ENCODE peak calls at places on chromosomes 6 and 20, in ten cellular contexts. Y is CD8-positive, alpha-beta T cell; X is spleen; C is PC-3; Q is stomach; Z is transverse colon; F is brain microvascular endothelial cell; K is uterus; B is left ventricle myocardium inferior; D is RWPE1. A is an unnamed sample.

GRCh38 chr20:57425150-57426013 is 34.2 kb downstream of the RBM38 start:
- DNase-seq in F (no peak), Y (no peak), X (peak), Z (no peak), Q (no peak), K (no peak), B (no peak), C (no peak), D (no peak), A (no peak)

GRCh38 chr6:107663308-107663707 is 160.8 kb downstream of the SCML4 start:
- DNase-seq in F (no peak), C (no peak), K (no peak), Y (no peak), D (no peak), Q (no peak), X (no peak), Z (no peak), B (no peak), A (no peak)

GRCh38 chr6:5123296-5124135 is 38.4 kb downstream of the PPP1R3G start:
- DNase-seq in Z (no peak), C (no peak), B (no peak), F (no peak), Q (no peak), X (no peak), D (no peak), K (no peak), Y (no peak), A (no peak)

GRCh38 chr20:53623454-53624206 is 30.0 kb upstream of the ZNF217 start:
- DNase-seq in F (peak), B (peak), Y (peak), Z (peak), X (peak), K (peak), D (peak), C (peak), Q (peak), A (no peak)

GRCh38 chr6:148751233-148751632 is 4.4 kb downstream of the UST start:
- DNase-seq in K (no peak), D (no peak), B (no peak), F (no peak), Z (no peak), C (no peak), Q (no peak), X (no peak), Y (no peak), A (no peak)

GRCh38 chr6:21987501-21987957 is 309.3 kb downstream of the PRL start:
- DNase-seq in B (peak), D (peak), Y (no peak), F (peak), X (no peak), K (peak), C (peak), Q (peak), Z (peak), A (peak)

GRCh38 chr20:20737158-20737557 is 24.7 kb upstream of the RALGAPA2 start:
- DNase-seq in X (no peak), D (no peak), F (no peak), Y (no peak), Z (no peak), K (no peak), Q (no peak), B (no peak), C (no peak), A (no peak)

GRCh38 chr6:32973934-32974333 is 5.5 kb downstream of the BRD2 start:
- DNase-seq in X (no peak), Q (no peak), F (peak), B (no peak), Y (peak), K (no peak), Z (no peak), D (no peak), C (peak), A (no peak)

GRCh38 chr6:81750660-81751387 is 1.7 kb downstream of the TENT5A start:
- DNase-seq in Y (no peak), X (no peak), K (no peak), D (peak), Q (no peak), B (no peak), C (peak), Z (no peak), F (no peak), A (no peak)

GRCh38 chr20:40160151-40160550 is 528.9 kb downstream of the MAFB start:
- DNase-seq in F (peak), B (peak), K (peak), C (peak), Y (no peak), X (no peak), Z (peak), D (peak), Q (peak), A (no peak)

GRCh38 chr20:13098720-13099355 is 90.1 kb downstream of the SPTLC3 start:
- DNase-seq in C (no peak), D (no peak), Z (no peak), B (no peak), K (no peak), Q (no peak), F (no peak), X (no peak), Y (no peak), A (no peak)

GRCh38 chr6:85675030-85675819 is 32.5 kb upstream of the SYNCRIP start:
- DNase-seq in X (no peak), Z (peak), F (peak), B (no peak), Q (no peak), D (peak), Y (no peak), C (peak), K (no peak), A (no peak)

GRCh38 chr6:159254186-159254585 is 85.0 kb downstream of the FNDC1 start:
- DNase-seq in D (no peak), Y (no peak), X (no peak), B (no peak), C (no peak), K (no peak), F (no peak), Q (no peak), Z (no peak), A (no peak)

GRCh38 chr20:41468994-41469600 is 102.5 kb upstream of the EMILIN3 start:
- DNase-seq in B (no peak), D (no peak), K (no peak), C (no peak), Q (no peak), Y (no peak), X (no peak), Z (no peak), F (no peak), A (no peak)

GRCh38 chr20:58772786-58773185 is 77.9 kb downstream of the GNAS-AS1 start:
- DNase-seq in K (no peak), F (no peak), Q (no peak), B (no peak), X (peak), C (no peak), Y (no peak), Z (no peak), D (no peak), A (no peak)

GRCh38 chr6:168916576-168917207 is 337.0 kb downstream of the THBS2 start:
- DNase-seq in C (no peak), Y (no peak), F (no peak), X (no peak), Z (no peak), Q (peak), K (peak), B (peak), D (no peak), A (no peak)

GRCh38 chr6:83057705-83058321 is 7.8 kb downstream of the UBE3D start:
- DNase-seq in K (no peak), X (no peak), Q (no peak), Z (peak), F (peak), C (peak), D (peak), B (no peak), Y (no peak), A (no peak)

GRCh38 chr20:58137236-58137635 is 91.2 kb downstream of the ANKRD60 start:
- DNase-seq in B (no peak), X (no peak), D (no peak), K (no peak), Z (no peak), F (no peak), Q (no peak), Y (no peak), C (no peak), A (no peak)

GRCh38 chr6:16810411-16810810 is 49.2 kb upstream of the ATXN1 start:
- DNase-seq in K (no peak), F (no peak), B (no peak), C (no peak), Q (no peak), D (no peak), Z (no peak), Y (no peak), X (no peak), A (no peak)
- TF ChIP-seq CTCF in K (no peak), F (no peak), B (no peak), C (no peak), Q (no peak), D (no peak), Z (no peak), Y (no peak), X (no peak), A (no peak)

DNA sequence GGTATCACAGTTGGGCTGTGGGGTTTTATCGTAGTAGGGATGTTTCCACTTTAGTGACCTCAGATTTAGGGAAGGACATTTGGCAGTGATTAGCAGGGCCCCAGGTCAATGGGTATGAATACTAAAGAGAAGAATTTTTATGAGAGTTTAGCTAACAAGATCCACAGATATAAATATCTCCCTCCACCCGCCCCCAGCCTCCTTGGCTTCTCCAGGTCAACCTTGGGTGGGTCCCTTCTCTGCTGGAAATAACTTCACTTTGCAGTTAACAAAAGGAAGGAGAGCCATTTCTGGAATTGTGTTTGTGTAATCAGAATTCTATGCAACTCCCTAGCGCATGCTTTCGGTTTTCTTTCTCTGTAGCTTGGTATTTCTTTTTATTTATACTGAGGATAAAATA is 27.2 kb downstream of the RIPOR2 start:
- DNase-seq in C (peak), X (no peak), Y (no peak), Z (no peak), D (no peak), B (no peak), F (no peak), Q (no peak), K (no peak), A (no peak)
- H3K27ac ChIP-seq in C (no peak), X (peak), Y (peak), Z (peak), D (no peak), B (peak), F (no peak), Q (peak), K (peak), A (no peak)

GRCh38 chr6:15977050-15977449 is 151.8 kb upstream of the MYLIP start:
- DNase-seq in Q (no peak), Z (no peak), F (no peak), C (no peak), Y (no peak), K (no peak), B (no peak), X (no peak), D (no peak), A (no peak)
- TF ChIP-seq CTCF in Q (no peak), Z (no peak), F (no peak), C (no peak), Y (no peak), K (no peak), B (no peak), X (no peak), D (no peak), A (no peak)

GRCh38 chr20:9557411-9557810 is 43.0 kb downstream of the LAMP5 start:
- DNase-seq in D (no peak), Z (no peak), Q (no peak), K (no peak), B (no peak), F (no peak), X (no peak), Y (no peak), C (no peak), A (no peak)
- H3K27ac ChIP-seq in D (no peak), Z (no peak), Q (no peak), K (no peak), B (no peak), F (no peak), X (no peak), Y (no peak), C (no peak), A (no peak)

GRCh38 chr6:129893513-129894098 is 32.5 kb upstream of the TMEM244 start:
- DNase-seq in B (no peak), K (no peak), Q (no peak), Z (no peak), D (peak), F (no peak), C (peak), X (no peak), Y (no peak), A (no peak)
- TF ChIP-seq CTCF in B (peak), K (no peak), Q (no peak), Z (peak), D (peak), F (no peak), C (peak), X (no peak), Y (peak), A (peak)

GRCh38 chr6:7243188-7243942 is 69.6 kb downstream of the SSR1 start:
- DNase-seq in Y (no peak), Q (no peak), X (no peak), D (peak), K (no peak), Z (peak), F (peak), B (no peak), C (peak), A (peak)
- H3K27ac ChIP-seq in Y (no peak), Q (peak), X (peak), D (peak), K (peak), Z (peak), F (peak), B (peak), C (peak), A (peak)

DNA sequence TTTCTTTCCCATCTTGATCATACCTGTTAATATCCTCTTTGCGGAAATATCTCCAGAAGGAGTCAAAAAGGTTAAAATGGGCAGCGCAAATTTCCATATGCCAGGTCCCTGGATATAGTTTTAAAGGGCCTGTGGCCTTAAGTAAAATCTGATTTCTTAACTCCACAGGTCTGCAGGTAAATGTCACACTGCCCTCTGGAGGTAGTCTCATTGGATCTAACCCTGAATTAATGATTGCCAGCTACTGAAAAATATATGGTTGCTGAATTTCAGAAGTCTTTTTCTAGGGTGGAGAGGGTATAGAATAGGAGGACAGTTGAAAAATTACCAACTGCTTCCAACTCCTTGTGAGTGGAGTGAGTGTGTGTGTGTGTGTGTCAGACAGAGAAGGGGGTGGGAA is 8.5 kb downstream of the MOXD1 start:
- DNase-seq in Y (no peak), C (peak), Q (no peak), X (no peak), F (no peak), K (no peak), D (peak), B (no peak), Z (no peak), A (no peak)
- TF ChIP-seq CTCF in Y (no peak), C (peak), Q (no peak), X (peak), F (peak), K (no peak), D (no peak), B (no peak), Z (no peak), A (peak)

A was measured in AG04450.